ENCODE peak calls at places on chromosomes 7 and 10, in eight cellular contexts. X, O, A, B, J, R, S and F are unnamed samples.

GRCh38 chr10:30387646-30388243 is 38.7 kb upstream of the MTPAP start:
- DNase-seq in X (no peak), O (peak), A (no peak), B (no peak), J (no peak), R (no peak), S (no peak), F (no peak)

GRCh38 chr7:26397786-26398435 is 106.2 kb downstream of the SNX10 start:
- DNase-seq in X (peak), O (peak), A (no peak), B (no peak), J (no peak), R (peak), S (no peak), F (no peak)

GRCh38 chr7:158246272-158246959 is 341.2 kb downstream of the PTPRN2 start:
- DNase-seq in X (no peak), O (no peak), A (no peak), B (no peak), J (no peak), R (no peak), S (no peak), F (no peak)

GRCh38 chr10:68647928-68648327 is 73.1 kb upstream of the CCAR1 start:
- DNase-seq in X (no peak), O (peak), A (no peak), B (no peak), J (no peak), R (no peak), S (peak), F (peak)

GRCh38 chr7:86950360-86950759 is 109.1 kb downstream of the ELAPOR2 start:
- DNase-seq in X (no peak), O (no peak), A (no peak), B (no peak), J (no peak), R (no peak), S (no peak), F (no peak)

GRCh38 chr10:76129213-76129612 is 697.8 kb downstream of the LRMDA start:
- DNase-seq in X (no peak), O (no peak), A (no peak), B (no peak), J (no peak), R (no peak), S (no peak), F (no peak)

GRCh38 chr7:132771301-132771730 is 195.0 kb upstream of the PLXNA4 start:
- DNase-seq in X (no peak), O (no peak), A (peak), B (peak), J (peak), R (no peak), S (no peak), F (no peak)

GRCh38 chr10:124467165-124467564 is 5.5 kb downstream of the LHPP start:
- DNase-seq in X (no peak), O (no peak), A (no peak), B (no peak), J (no peak), R (no peak), S (no peak), F (no peak)

GRCh38 chr7:132009778-132010177 is 453.4 kb upstream of the PODXL start:
- DNase-seq in X (no peak), O (no peak), A (no peak), B (no peak), J (no peak), R (no peak), S (peak), F (peak)